ENCODE peak calls at places on chromosomes 2 and 18, in nine cellular contexts. X is SK-N-SH, W is HCT116, A is HepG2, C is A549, L is GM12878, R is K562, P is GM23338, T is HL-60. E is an unnamed sample.

GRCh38 chr2:10493636-10494281 is 45.6 kb upstream of the ODC1 start:
- DNase-seq in W (no peak), A (peak), R (no peak), P (no peak), C (peak), X (no peak), L (peak), T (peak), E (peak)

GRCh38 chr18:79245517-79246001 is 150.2 kb upstream of the NFATC1 start:
- DNase-seq in R (no peak), W (peak), A (no peak), L (no peak), P (no peak), X (no peak), T (no peak), C (peak), E (peak)

GRCh38 chr2:218397502-218398436 is 1.9 kb upstream of the CTDSP1 start:
- DNase-seq in R (peak), X (peak), A (peak), T (no peak), P (peak), L (peak), W (peak), C (peak), E (no peak)

GRCh38 chr18:74724186-74724585 is 126.5 kb downstream of the ZNF407 start:
- DNase-seq in T (no peak), C (no peak), X (no peak), L (no peak), A (no peak), P (no peak), R (no peak), W (no peak), E (no peak)

GRCh38 chr18:12497839-12498238 is 90.1 kb downstream of the PRELID3A start:
- DNase-seq in L (no peak), T (no peak), R (no peak), W (no peak), P (no peak), A (no peak), C (no peak), X (no peak), E (no peak)

GRCh38 chr2:148519013-148519412 is 125.5 kb upstream of the EPC2 start:
- DNase-seq in R (no peak), C (no peak), L (no peak), A (no peak), T (no peak), X (no peak), P (peak), W (no peak), E (no peak)

GRCh38 chr18:58249677-58250076 is 205.7 kb downstream of the NEDD4L start:
- DNase-seq in X (peak), A (no peak), P (no peak), L (no peak), C (no peak), W (no peak), R (no peak), T (no peak), E (no peak)

GRCh38 chr2:24169031-24169430 is 5.8 kb upstream of the FAM228A start:
- DNase-seq in A (no peak), T (no peak), R (no peak), X (no peak), C (no peak), P (no peak), L (no peak), W (no peak), E (no peak)

GRCh38 chr2:8324164-8324848 is 357.6 kb upstream of the ID2 start:
- DNase-seq in X (no peak), W (no peak), L (no peak), C (no peak), P (no peak), A (no peak), R (peak), T (no peak), E (no peak)

GRCh38 chr2:201006704-201007103 is 43.2 kb upstream of the ORC2 start:
- DNase-seq in P (no peak), X (no peak), C (no peak), W (no peak), R (no peak), A (peak), L (no peak), T (no peak), E (no peak)

GRCh38 chr2:120661551-120661950 is 74.1 kb upstream of the GLI2 start:
- DNase-seq in C (no peak), L (no peak), X (no peak), A (no peak), T (no peak), P (peak), R (no peak), W (no peak), E (no peak)

GRCh38 chr2:127146071-127146725 is 39.2 kb upstream of the BIN1 start:
- DNase-seq in A (no peak), L (no peak), P (no peak), W (no peak), X (no peak), T (no peak), R (no peak), C (no peak), E (no peak)

GRCh38 chr2:41764919-41765318 is 282.9 kb upstream of the PKDCC start:
- DNase-seq in X (no peak), T (no peak), A (no peak), R (no peak), P (no peak), L (no peak), C (no peak), W (no peak), E (no peak)

GRCh38 chr2:65070172-65070830 is 14.1 kb downstream of the CEP68 start:
- DNase-seq in T (no peak), R (no peak), C (peak), W (peak), A (peak), P (no peak), L (no peak), X (no peak), E (no peak)

GRCh38 chr2:23021311-23022120 is 363.5 kb upstream of the KLHL29 start:
- DNase-seq in L (no peak), A (no peak), W (no peak), R (no peak), X (no peak), T (no peak), C (no peak), P (no peak), E (no peak)

GRCh38 chr18:3610818-3611217 is 160.8 kb downstream of the TGIF1 start:
- DNase-seq in X (no peak), A (no peak), C (no peak), T (no peak), L (no peak), W (no peak), P (no peak), R (no peak), E (no peak)

GRCh38 chr2:28586864-28587263 is 91.0 kb downstream of the PLB1 start:
- DNase-seq in R (no peak), X (no peak), P (no peak), T (no peak), C (no peak), L (no peak), W (no peak), A (no peak), E (no peak)

GRCh38 chr18:5420909-5421308 is 122.9 kb downstream of the EPB41L3 start:
- DNase-seq in T (peak), W (no peak), L (no peak), X (no peak), C (no peak), P (no peak), A (no peak), R (no peak), E (no peak)

GRCh38 chr2:70141754-70142589 is 48.8 kb downstream of the C2orf42 start:
- DNase-seq in T (peak), P (peak), L (no peak), W (peak), A (peak), C (peak), R (peak), X (peak), E (no peak)

GRCh38 chr2:210318891-210319290 is 3.9 kb upstream of the MYL1 start:
- DNase-seq in L (no peak), X (no peak), T (no peak), C (no peak), P (no peak), R (no peak), W (no peak), A (no peak), E (no peak)

GRCh38 chr18:76493213-76494107 is 1.6 kb downstream of the ZNF516 start:
- DNase-seq in A (peak), X (peak), P (peak), T (peak), R (peak), L (no peak), W (no peak), C (peak), E (no peak)

GRCh38 chr2:234963785-234964615 is 12.2 kb downstream of the SH3BP4 start:
- DNase-seq in L (no peak), P (no peak), A (no peak), W (peak), R (no peak), T (no peak), X (no peak), C (no peak), E (no peak)

GRCh38 chr2:72833084-72833714 is 7.4 kb upstream of the EXOC6B start:
- DNase-seq in C (no peak), X (no peak), R (no peak), W (no peak), A (no peak), L (no peak), T (no peak), P (peak), E (no peak)

GRCh38 chr2:240068193-240068592 is 14.9 kb upstream of the OR6B3 start:
- DNase-seq in C (no peak), L (no peak), X (no peak), T (no peak), R (no peak), P (no peak), A (no peak), W (no peak), E (no peak)

GRCh38 chr2:46082531-46083485 is 214.4 kb upstream of the EPAS1 start:
- DNase-seq in T (peak), W (no peak), P (no peak), R (no peak), A (no peak), X (no peak), C (no peak), L (no peak), E (no peak)

GRCh38 chr18:9437049-9437448 is 38.3 kb upstream of the RALBP1 start:
- DNase-seq in P (no peak), A (no peak), X (no peak), W (no peak), R (no peak), C (no peak), L (no peak), T (peak), E (no peak)

GRCh38 chr18:9436176-9436575 is 39.1 kb upstream of the RALBP1 start:
- DNase-seq in R (no peak), C (no peak), X (no peak), T (no peak), L (no peak), P (no peak), A (no peak), W (no peak), E (no peak)

GRCh38 chr18:9435041-9435440 is 40.3 kb upstream of the RALBP1 start:
- DNase-seq in A (no peak), L (no peak), T (no peak), W (no peak), X (no peak), R (no peak), P (peak), C (no peak), E (no peak)

GRCh38 chr18:9433616-9434239 is 41.6 kb upstream of the RALBP1 start:
- DNase-seq in W (no peak), X (no peak), P (peak), L (no peak), A (no peak), T (peak), R (no peak), C (no peak), E (no peak)

GRCh38 chr18:9434240-9434701 is 41.0 kb upstream of the RALBP1 start:
- DNase-seq in R (no peak), C (no peak), X (no peak), A (no peak), L (no peak), W (no peak), T (no peak), P (peak), E (no peak)
- H3K27ac ChIP-seq in R (no peak), C (no peak), X (no peak), A (no peak), L (no peak), W (no peak), T (no peak), P (no peak), E (no peak)

DNA sequence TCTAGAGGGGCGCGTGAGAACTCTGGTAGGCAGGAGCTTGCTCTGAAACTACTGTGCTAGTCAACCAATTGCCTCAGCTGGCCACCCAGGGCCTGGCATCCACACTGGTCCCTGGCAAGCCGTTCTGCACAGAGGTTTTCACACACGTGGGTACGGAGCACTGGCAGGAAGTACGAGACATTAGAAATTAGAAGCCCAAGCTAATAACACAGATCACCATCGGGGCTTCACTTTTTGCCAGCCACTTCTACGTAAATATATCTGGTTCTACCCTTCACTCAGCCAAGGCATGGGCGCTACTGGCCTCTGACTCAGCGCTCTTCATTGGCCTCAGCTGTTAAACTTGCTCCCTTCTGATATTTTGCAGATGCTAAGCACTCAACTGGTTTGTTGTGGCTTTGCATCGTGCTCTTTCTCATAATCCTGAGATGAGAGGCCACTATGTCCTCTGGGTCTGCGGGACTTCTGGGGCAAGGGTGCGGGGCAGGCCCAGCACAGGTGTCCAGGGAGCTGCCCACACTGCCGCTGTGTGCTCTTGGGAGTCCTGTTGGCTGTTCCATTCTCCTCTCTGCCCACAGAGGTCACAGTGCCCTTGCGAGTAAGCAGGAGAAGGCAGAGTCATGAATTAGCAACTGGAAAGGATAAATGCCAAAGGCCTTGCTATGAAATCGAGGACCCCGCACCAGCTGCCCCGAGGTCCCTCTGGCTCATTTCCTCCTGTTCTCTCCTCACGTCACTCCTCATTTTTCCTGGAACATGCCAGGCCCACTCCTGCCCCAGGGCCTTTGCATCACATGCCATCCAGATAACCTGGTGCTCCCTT is 35.1 kb upstream of the MAT2A start:
- DNase-seq in C (no peak), L (no peak), W (no peak), T (no peak), R (no peak), A (no peak), P (no peak), X (no peak), E (no peak)
- TF ChIP-seq REST in C (no peak), L (no peak), W (no peak), T (no peak), R (no peak), A (no peak), P (no peak), X (no peak), E (no peak)

DNA sequence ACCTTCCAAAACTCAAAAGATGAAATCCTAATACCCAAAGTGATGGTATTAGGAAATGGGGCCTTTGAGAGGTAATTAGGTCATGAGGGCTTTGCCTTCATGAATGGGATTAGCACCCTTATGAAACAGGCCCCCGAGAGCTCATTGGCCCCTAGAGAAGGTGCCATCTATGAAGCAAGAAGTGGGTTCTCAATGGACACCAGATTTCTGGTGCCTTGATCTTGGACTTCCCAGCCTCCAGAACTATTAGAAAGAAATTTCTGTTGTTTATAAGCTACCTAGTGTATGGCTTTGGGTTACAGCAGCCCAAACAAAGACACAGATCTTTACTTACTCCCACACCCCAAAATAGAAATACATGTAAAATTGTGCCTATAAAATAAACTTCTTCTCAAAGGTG is 45.4 kb downstream of the SOCS6 start:
- DNase-seq in X (no peak), P (no peak), W (no peak), C (no peak), A (no peak), L (no peak), T (no peak), R (no peak), E (no peak)
- H3K27ac ChIP-seq in X (no peak), P (no peak), W (no peak), C (peak), A (peak), L (no peak), T (no peak), R (no peak), E (peak)

GRCh38 chr2:39432701-39433100 is 4.4 kb downstream of the MAP4K3 start:
- DNase-seq in C (no peak), X (no peak), T (no peak), W (no peak), P (no peak), R (no peak), A (no peak), L (no peak), E (no peak)

GRCh38 chr2:39433586-39434195 is 3.4 kb downstream of the MAP4K3 start:
- DNase-seq in X (no peak), P (no peak), W (no peak), T (no peak), A (no peak), L (no peak), C (no peak), R (peak), E (no peak)

GRCh38 chr2:39434233-39434897 is 2.7 kb downstream of the MAP4K3 start:
- DNase-seq in A (no peak), T (no peak), R (no peak), L (no peak), P (no peak), W (no peak), C (no peak), X (no peak), E (no peak)

GRCh38 chr2:39429738-39430137 is 7.3 kb downstream of the MAP4K3 start:
- DNase-seq in C (no peak), W (no peak), L (no peak), X (no peak), A (no peak), R (no peak), P (no peak), T (no peak), E (no peak)

GRCh38 chr2:39431592-39432316 is 5.3 kb downstream of the MAP4K3 start:
- DNase-seq in C (no peak), P (peak), L (no peak), R (no peak), A (no peak), W (no peak), T (peak), X (no peak), E (no peak)
- TF ChIP-seq REST in C (no peak), P (no peak), L (no peak), R (no peak), A (no peak), W (no peak), T (no peak), X (no peak), E (no peak)

GRCh38 chr2:60661073-60661738 is 94.9 kb upstream of the PAPOLG start:
- DNase-seq in C (no peak), P (no peak), T (no peak), L (no peak), R (no peak), W (no peak), A (no peak), X (no peak), E (no peak)

GRCh38 chr2:60657673-60658072 is 98.4 kb upstream of the PAPOLG start:
- DNase-seq in A (no peak), X (no peak), C (no peak), P (no peak), L (no peak), R (no peak), T (no peak), W (no peak), E (no peak)

DNA sequence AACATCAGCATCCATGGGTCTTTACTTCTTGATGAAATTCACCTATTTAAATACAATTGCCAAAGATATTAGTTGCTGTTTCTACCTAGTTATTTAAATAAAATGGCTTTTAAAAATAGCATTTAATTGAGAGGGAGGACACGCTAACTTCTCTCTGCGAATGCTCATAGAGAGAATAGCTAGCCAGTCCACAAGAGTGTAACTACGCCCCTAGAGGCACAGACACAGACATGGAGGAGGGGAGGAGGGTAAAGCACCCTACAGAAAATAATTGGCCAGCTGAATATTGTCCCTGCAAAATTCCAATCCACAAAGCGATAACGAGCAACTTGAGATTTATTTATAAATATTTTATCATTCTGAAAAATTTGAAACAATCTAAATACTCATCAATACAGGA is 97.0 kb upstream of the PAPOLG start:
- DNase-seq in T (no peak), A (no peak), R (no peak), L (no peak), W (no peak), P (peak), X (no peak), C (no peak), E (no peak)
- H3K27ac ChIP-seq in T (no peak), A (no peak), R (no peak), L (no peak), W (no peak), P (no peak), X (no peak), C (no peak), E (no peak)

GRCh38 chr2:4618630-4619228 is 915.4 kb downstream of the DCDC2C start:
- DNase-seq in W (no peak), L (no peak), A (no peak), C (no peak), T (no peak), P (no peak), R (no peak), X (no peak), E (no peak)
- TF ChIP-seq REST in W (no peak), L (no peak), A (no peak), C (no peak), T (no peak), P (no peak), R (no peak), X (no peak), E (no peak)

DNA sequence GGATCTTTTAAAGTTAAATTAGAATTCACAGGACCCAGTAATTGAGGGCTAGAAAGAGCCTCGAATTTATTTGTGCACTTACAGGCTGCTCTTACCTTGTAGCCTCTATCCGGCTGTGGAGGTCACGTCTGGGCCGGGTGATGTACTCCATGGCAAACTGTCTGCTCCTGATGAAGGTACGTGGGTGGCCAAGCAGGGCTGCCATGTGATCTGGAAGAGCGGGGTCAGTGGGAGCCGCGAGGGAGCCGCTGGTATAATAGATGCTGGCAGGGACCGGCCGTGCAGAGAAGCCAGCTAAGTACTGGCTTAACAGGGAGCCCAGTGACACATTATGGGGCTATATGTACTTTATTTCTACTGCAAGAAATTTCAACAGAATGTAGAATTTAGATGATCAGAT is 59.2 kb downstream of the ADI1 start:
- DNase-seq in P (no peak), W (no peak), A (no peak), L (no peak), X (no peak), R (no peak), T (no peak), C (no peak), E (no peak)
- H3K27ac ChIP-seq in P (no peak), W (no peak), A (no peak), L (no peak), X (no peak), R (no peak), T (no peak), C (no peak), E (no peak)

GRCh38 chr2:168801456-168801855 is 981 bp upstream of the NOSTRIN start:
- DNase-seq in T (no peak), L (no peak), X (no peak), P (no peak), W (no peak), R (no peak), A (no peak), C (no peak), E (no peak)

GRCh38 chr2:168805615-168806014 is 3.2 kb downstream of the NOSTRIN start:
- DNase-seq in T (no peak), L (no peak), R (no peak), W (no peak), X (no peak), A (no peak), C (no peak), P (no peak), E (no peak)

GRCh38 chr2:168804214-168804613 is 1.8 kb downstream of the NOSTRIN start:
- DNase-seq in R (no peak), A (no peak), X (no peak), W (no peak), P (no peak), T (no peak), C (no peak), L (no peak), E (no peak)

GRCh38 chr2:168801961-168802824 is at the start of gene NOSTRIN:
- DNase-seq in A (peak), L (no peak), W (peak), X (no peak), P (no peak), T (no peak), C (peak), R (peak), E (no peak)

GRCh38 chr2:168802825-168803726 is 639 bp downstream of the NOSTRIN start:
- DNase-seq in L (no peak), P (no peak), W (no peak), R (peak), X (no peak), T (no peak), C (no peak), A (no peak), E (no peak)
- TF ChIP-seq REST in L (no peak), P (no peak), W (no peak), R (no peak), X (no peak), T (no peak), C (no peak), A (no peak), E (no peak)